ENCODE peak calls at places on chromosomes 7 and 10, in five cellular contexts. W is K562, V is aorta, N is NCI-H1436, G is cardiac fibroblast. R is an unnamed sample.

GRCh38 chr10:78769526-78769925 is 299.2 kb upstream of the ZMIZ1 start:
- DNase-seq in W (no peak), V (no peak), N (no peak), G (no peak), R (no peak)

GRCh38 chr7:129686063-129686462 is 74.5 kb downstream of the NRF1 start:
- DNase-seq in W (no peak), V (no peak), N (no peak), G (no peak), R (no peak)

GRCh38 chr7:87075671-87076404 is 16.4 kb upstream of the ELAPOR2 start:
- DNase-seq in W (no peak), V (no peak), N (no peak), G (no peak), R (no peak)

GRCh38 chr7:39042706-39043105 is 65.0 kb downstream of the POU6F2 start:
- DNase-seq in W (no peak), V (no peak), N (no peak), G (no peak), R (no peak)

GRCh38 chr10:79923669-79924068 is 25.2 kb downstream of the SFTPD start:
- DNase-seq in W (no peak), V (no peak), N (no peak), G (no peak), R (no peak)

GRCh38 chr7:91182819-91183405 is 81.3 kb upstream of the FZD1 start:
- DNase-seq in W (no peak), V (no peak), N (no peak), G (peak; percentile 63), R (no peak)

GRCh38 chr10:93030409-93030808 is 30.2 kb upstream of the CYP26C1 start:
- DNase-seq in W (no peak), V (no peak), N (no peak), G (peak; percentile 75), R (peak; percentile 23)

GRCh38 chr10:89702121-89702480 is 711 bp downstream of the KIF20B start:
- DNase-seq in W (peak; percentile 32), V (no peak), N (no peak), G (no peak), R (peak; percentile 75)

GRCh38 chr7:30911561-30911969 is at the start of gene AQP1:
- DNase-seq in W (peak; percentile 64), V (peak; percentile 97), N (no peak), G (peak; percentile 87), R (peak; percentile 66)

GRCh38 chr7:132509667-132510066 is 66.6 kb downstream of the PLXNA4 start:
- DNase-seq in W (no peak), V (no peak), N (no peak), G (no peak), R (no peak)

GRCh38 chr7:150511039-150511438 is 3.6 kb upstream of the GIMAP7 start:
- DNase-seq in W (no peak), V (no peak), N (no peak), G (no peak), R (no peak)

GRCh38 chr10:1487288-1487687 is 250.0 kb downstream of the ADARB2 start:
- DNase-seq in W (no peak), V (no peak), N (no peak), G (no peak), R (no peak)

GRCh38 chr10:15504101-15504840 is 133.2 kb upstream of the FAM171A1 start:
- DNase-seq in W (peak; percentile 20), V (no peak), N (no peak), G (no peak), R (no peak)

R was measured in erythroblast.